ENCODE peak calls at places on chromosomes 7 and 10, in eight cellular contexts. R is A172; Y is kidney epithelial cell; K is cerebellum; C is stimulated activated CD8-positive, alpha-beta memory T cell treated with anti-CD3 and anti-CD28 coated beads, Interleukin-15, amount 100 ng/mL, for 1 hour; S is lower leg skin; F is upper lobe of right lung; T is neural progenitor cell. U is an unnamed sample.

GRCh38 chr7:101900103-101900502 is 82.7 kb downstream of the CUX1 start:
- DNase-seq in F (no peak), R (no peak), C (no peak), K (peak), Y (no peak), S (no peak), T (no peak), U (no peak)

GRCh38 chr7:47581821-47582747 is at the start of gene TNS3:
- DNase-seq in T (peak), F (peak), Y (no peak), K (peak), R (no peak), C (no peak), S (no peak), U (no peak)

GRCh38 chr7:101100858-101101847 is 15.9 kb downstream of the TRIM56 start:
- DNase-seq in F (no peak), Y (no peak), R (peak), K (no peak), T (no peak), S (no peak), C (no peak), U (no peak)

GRCh38 chr7:20778063-20778721 is 8.5 kb downstream of the SP8 start:
- DNase-seq in S (no peak), Y (no peak), K (peak), R (no peak), F (peak), C (no peak), T (peak), U (no peak)

GRCh38 chr7:116593359-116594075 is 68.7 kb downstream of the CAV1 start:
- DNase-seq in Y (no peak), C (no peak), K (no peak), T (no peak), F (no peak), S (no peak), R (no peak), U (no peak)

GRCh38 chr7:18116661-18117060 is 89.0 kb upstream of the PRPS1L1 start:
- DNase-seq in K (no peak), R (peak), C (no peak), Y (no peak), T (no peak), F (no peak), S (no peak), U (no peak)

GRCh38 chr7:156091515-156092080 is 279.3 kb upstream of the SHH start:
- DNase-seq in R (no peak), T (no peak), Y (no peak), C (no peak), S (no peak), F (peak), K (no peak), U (no peak)

GRCh38 chr7:155296788-155297516 is 726 bp upstream of the INSIG1 start:
- DNase-seq in S (peak), F (peak), T (peak), Y (no peak), C (peak), K (peak), R (peak), U (peak)

GRCh38 chr10:90937645-90938258 is 16.9 kb upstream of the ANKRD1 start:
- DNase-seq in Y (no peak), T (no peak), K (no peak), C (no peak), F (no peak), R (peak), S (no peak), U (peak)

GRCh38 chr7:18553585-18554055 is 58.1 kb downstream of the HDAC9 start:
- DNase-seq in C (no peak), R (no peak), K (no peak), Y (no peak), T (no peak), S (no peak), F (no peak), U (no peak)

GRCh38 chr7:141102436-141102835 is 28.6 kb downstream of the TMEM178B start:
- DNase-seq in S (no peak), K (no peak), T (no peak), Y (no peak), C (no peak), F (no peak), R (no peak), U (no peak)

GRCh38 chr7:25731035-25731880 is 420.7 kb upstream of the NFE2L3 start:
- DNase-seq in K (no peak), T (no peak), R (no peak), S (no peak), Y (no peak), C (no peak), F (no peak), U (no peak)

GRCh38 chr7:96654630-96655188 is 54.9 kb downstream of the SEM1 start:
- DNase-seq in Y (no peak), K (no peak), C (no peak), T (no peak), S (no peak), R (peak), F (no peak), U (no peak)

GRCh38 chr10:36679554-36679953 is 445.8 kb upstream of the ANKRD30A start:
- DNase-seq in T (no peak), C (no peak), S (no peak), F (no peak), Y (no peak), R (no peak), K (no peak), U (no peak)

GRCh38 chr10:44383749-44384600 is 922 bp downstream of the CXCL12 start:
- DNase-seq in C (no peak), K (no peak), S (no peak), F (peak), Y (no peak), R (no peak), T (peak), U (no peak)

GRCh38 chr10:32155075-32155516 is 98.9 kb upstream of the KIF5B start:
- DNase-seq in Y (no peak), C (no peak), R (no peak), T (no peak), S (no peak), K (no peak), F (no peak), U (peak)

GRCh38 chr10:12909836-12910185 is 91.7 kb downstream of the CCDC3 start:
- DNase-seq in S (peak), C (no peak), Y (no peak), F (no peak), R (peak), K (no peak), T (no peak), U (peak)

GRCh38 chr7:64881461-64882287 is 21.4 kb upstream of the ZNF273 start:
- DNase-seq in Y (no peak), T (no peak), S (peak), R (no peak), C (no peak), F (no peak), K (no peak), U (no peak)

GRCh38 chr7:3370068-3370704 is 69.1 kb downstream of the SDK1 start:
- DNase-seq in Y (no peak), F (no peak), K (no peak), R (no peak), T (no peak), C (no peak), S (no peak), U (no peak)

GRCh38 chr7:44225566-44226395 is 25.0 kb downstream of the YKT6 start:
- DNase-seq in S (no peak), T (no peak), K (peak), C (no peak), Y (no peak), R (no peak), F (no peak), U (no peak)

GRCh38 chr7:118858651-118859149 is 634.2 kb downstream of the ANKRD7 start:
- DNase-seq in F (peak), S (no peak), C (no peak), R (no peak), Y (no peak), T (no peak), K (no peak), U (no peak)

GRCh38 chr7:131948434-131949053 is 392.1 kb upstream of the PODXL start:
- DNase-seq in F (no peak), T (peak), Y (no peak), S (peak), K (no peak), R (peak), C (no peak), U (peak)

GRCh38 chr10:60105195-60105812 is 198.9 kb upstream of the CCDC6 start:
- DNase-seq in Y (no peak), R (no peak), C (no peak), K (no peak), F (no peak), T (no peak), S (no peak), U (no peak)